ENCODE peak calls at places on chromosomes 1 and 21, in seven cellular contexts. One of them, this sample, is unnamed.

GRCh38 chr1:63922848-63923247 is 149.0 kb downstream of the ROR1 start:
- DNase-seq in endothelial cell: no peak
- DNase-seq in A673: no peak
- DNase-seq in MCF 10A: no peak
- DNase-seq in GM20000: no peak
- DNase-seq in neural crest cell: no peak
- DNase-seq in Calu3: no peak
- DNase-seq in this sample: no peak

GRCh38 chr1:3125546-3126368 is 56.8 kb downstream of the PRDM16 start:
- DNase-seq in endothelial cell: no peak
- DNase-seq in A673: no peak
- DNase-seq in MCF 10A: no peak
- DNase-seq in GM20000: no peak
- DNase-seq in neural crest cell: no peak
- DNase-seq in Calu3: no peak
- DNase-seq in this sample: no peak

GRCh38 chr1:145999321-146000024 is 3.1 kb upstream of the TXNIP start:
- DNase-seq in endothelial cell: no peak
- DNase-seq in A673: no peak
- DNase-seq in MCF 10A: peak
- DNase-seq in GM20000: no peak
- DNase-seq in neural crest cell: no peak
- DNase-seq in Calu3: no peak
- DNase-seq in this sample: no peak

GRCh38 chr1:243819438-243819839 is 30.6 kb downstream of the AKT3 start:
- DNase-seq in endothelial cell: no peak
- DNase-seq in A673: no peak
- DNase-seq in MCF 10A: no peak
- DNase-seq in GM20000: no peak
- DNase-seq in neural crest cell: no peak
- DNase-seq in Calu3: no peak
- DNase-seq in this sample: no peak

GRCh38 chr1:26827663-26828062 is 1.2 kb downstream of the ZDHHC18 start:
- DNase-seq in endothelial cell: no peak
- DNase-seq in A673: no peak
- DNase-seq in MCF 10A: no peak
- DNase-seq in GM20000: no peak
- DNase-seq in neural crest cell: no peak
- DNase-seq in Calu3: no peak
- DNase-seq in this sample: no peak

GRCh38 chr21:33967086-33967571 is 51.5 kb upstream of the ATP5PO start:
- DNase-seq in endothelial cell: no peak
- DNase-seq in A673: no peak
- DNase-seq in MCF 10A: no peak
- DNase-seq in GM20000: no peak
- DNase-seq in neural crest cell: no peak
- DNase-seq in Calu3: no peak
- DNase-seq in this sample: no peak

GRCh38 chr1:3902111-3902511 is 2.0 kb upstream of the C1orf174 start:
- DNase-seq in endothelial cell: no peak
- DNase-seq in A673: no peak
- DNase-seq in MCF 10A: no peak
- DNase-seq in GM20000: no peak
- DNase-seq in neural crest cell: no peak
- DNase-seq in Calu3: no peak
- DNase-seq in this sample: no peak

GRCh38 chr1:111369177-111369576 is 58.4 kb downstream of the OVGP1 start:
- DNase-seq in endothelial cell: no peak
- DNase-seq in A673: no peak
- DNase-seq in MCF 10A: peak
- DNase-seq in GM20000: no peak
- DNase-seq in neural crest cell: no peak
- DNase-seq in Calu3: no peak
- DNase-seq in this sample: no peak

GRCh38 chr21:27149034-27149433 is 182.1 kb upstream of the ADAMTS5 start:
- DNase-seq in endothelial cell: no peak
- DNase-seq in A673: no peak
- DNase-seq in MCF 10A: no peak
- DNase-seq in GM20000: no peak
- DNase-seq in neural crest cell: no peak
- DNase-seq in Calu3: no peak
- DNase-seq in this sample: no peak

GRCh38 chr1:83761084-83761760 is 237.7 kb downstream of the TTLL7 start:
- DNase-seq in endothelial cell: no peak
- DNase-seq in A673: no peak
- DNase-seq in MCF 10A: no peak
- DNase-seq in GM20000: peak
- DNase-seq in neural crest cell: no peak
- DNase-seq in Calu3: no peak
- DNase-seq in this sample: peak

GRCh38 chr1:110487676-110488075 is 31.3 kb downstream of the KCNA10 start:
- DNase-seq in endothelial cell: no peak
- DNase-seq in A673: no peak
- DNase-seq in MCF 10A: no peak
- DNase-seq in GM20000: no peak
- DNase-seq in neural crest cell: no peak
- DNase-seq in Calu3: no peak
- DNase-seq in this sample: no peak

GRCh38 chr1:160169553-160170399 is 18.4 kb downstream of the ATP1A4 start:
- DNase-seq in endothelial cell: no peak
- DNase-seq in A673: peak
- DNase-seq in MCF 10A: no peak
- DNase-seq in GM20000: peak
- DNase-seq in neural crest cell: peak
- DNase-seq in Calu3: no peak
- DNase-seq in this sample: peak

GRCh38 chr1:175434268-175434860 is 241.8 kb upstream of the KIAA0040 start:
- DNase-seq in endothelial cell: no peak
- DNase-seq in A673: no peak
- DNase-seq in MCF 10A: peak
- DNase-seq in GM20000: peak
- DNase-seq in neural crest cell: no peak
- DNase-seq in Calu3: no peak
- DNase-seq in this sample: peak

GRCh38 chr1:1084372-1085170 is 10.5 kb upstream of the RNF223 start:
- DNase-seq in endothelial cell: peak
- DNase-seq in A673: no peak
- DNase-seq in MCF 10A: no peak
- DNase-seq in GM20000: no peak
- DNase-seq in neural crest cell: no peak
- DNase-seq in Calu3: no peak
- DNase-seq in this sample: no peak

GRCh38 chr1:160486453-160486852 is 36.6 kb downstream of the SLAMF6 start:
- DNase-seq in endothelial cell: no peak
- DNase-seq in A673: no peak
- DNase-seq in MCF 10A: no peak
- DNase-seq in GM20000: no peak
- DNase-seq in neural crest cell: no peak
- DNase-seq in Calu3: no peak
- DNase-seq in this sample: no peak

GRCh38 chr1:236242568-236242967 is 39.2 kb downstream of the ERO1B start:
- DNase-seq in endothelial cell: no peak
- DNase-seq in A673: no peak
- DNase-seq in MCF 10A: no peak
- DNase-seq in GM20000: no peak
- DNase-seq in neural crest cell: no peak
- DNase-seq in Calu3: no peak
- DNase-seq in this sample: no peak

GRCh38 chr21:45253180-45253579 is 34.5 kb downstream of the POFUT2 start:
- DNase-seq in endothelial cell: no peak
- DNase-seq in A673: no peak
- DNase-seq in MCF 10A: peak
- DNase-seq in GM20000: no peak
- DNase-seq in neural crest cell: no peak
- DNase-seq in Calu3: no peak
- DNase-seq in this sample: no peak

GRCh38 chr1:46735708-46736324 is 16.9 kb upstream of the EFCAB14 start:
- DNase-seq in endothelial cell: peak
- DNase-seq in A673: peak
- DNase-seq in MCF 10A: peak
- DNase-seq in GM20000: peak
- DNase-seq in neural crest cell: peak
- DNase-seq in Calu3: peak
- DNase-seq in this sample: peak

GRCh38 chr1:156591432-156592157 is at the start of gene NAXE:
- DNase-seq in endothelial cell: peak
- DNase-seq in A673: peak
- DNase-seq in MCF 10A: peak
- DNase-seq in GM20000: peak
- DNase-seq in neural crest cell: peak
- DNase-seq in Calu3: peak
- DNase-seq in this sample: peak

GRCh38 chr1:82486969-82487368 is 686.2 kb downstream of the ADGRL2 start:
- DNase-seq in endothelial cell: no peak
- DNase-seq in A673: no peak
- DNase-seq in MCF 10A: no peak
- DNase-seq in GM20000: no peak
- DNase-seq in neural crest cell: no peak
- DNase-seq in Calu3: no peak
- DNase-seq in this sample: no peak

GRCh38 chr1:235442788-235443429 is 61.3 kb downstream of the B3GALNT2 start:
- DNase-seq in endothelial cell: no peak
- DNase-seq in A673: no peak
- DNase-seq in MCF 10A: peak
- DNase-seq in GM20000: no peak
- DNase-seq in neural crest cell: no peak
- DNase-seq in Calu3: no peak
- DNase-seq in this sample: no peak

GRCh38 chr1:154386643-154387352 is 18.3 kb upstream of the IL6R start:
- DNase-seq in endothelial cell: no peak
- DNase-seq in A673: no peak
- DNase-seq in MCF 10A: no peak
- DNase-seq in GM20000: peak
- DNase-seq in neural crest cell: no peak
- DNase-seq in Calu3: no peak
- DNase-seq in this sample: peak

DNA sequence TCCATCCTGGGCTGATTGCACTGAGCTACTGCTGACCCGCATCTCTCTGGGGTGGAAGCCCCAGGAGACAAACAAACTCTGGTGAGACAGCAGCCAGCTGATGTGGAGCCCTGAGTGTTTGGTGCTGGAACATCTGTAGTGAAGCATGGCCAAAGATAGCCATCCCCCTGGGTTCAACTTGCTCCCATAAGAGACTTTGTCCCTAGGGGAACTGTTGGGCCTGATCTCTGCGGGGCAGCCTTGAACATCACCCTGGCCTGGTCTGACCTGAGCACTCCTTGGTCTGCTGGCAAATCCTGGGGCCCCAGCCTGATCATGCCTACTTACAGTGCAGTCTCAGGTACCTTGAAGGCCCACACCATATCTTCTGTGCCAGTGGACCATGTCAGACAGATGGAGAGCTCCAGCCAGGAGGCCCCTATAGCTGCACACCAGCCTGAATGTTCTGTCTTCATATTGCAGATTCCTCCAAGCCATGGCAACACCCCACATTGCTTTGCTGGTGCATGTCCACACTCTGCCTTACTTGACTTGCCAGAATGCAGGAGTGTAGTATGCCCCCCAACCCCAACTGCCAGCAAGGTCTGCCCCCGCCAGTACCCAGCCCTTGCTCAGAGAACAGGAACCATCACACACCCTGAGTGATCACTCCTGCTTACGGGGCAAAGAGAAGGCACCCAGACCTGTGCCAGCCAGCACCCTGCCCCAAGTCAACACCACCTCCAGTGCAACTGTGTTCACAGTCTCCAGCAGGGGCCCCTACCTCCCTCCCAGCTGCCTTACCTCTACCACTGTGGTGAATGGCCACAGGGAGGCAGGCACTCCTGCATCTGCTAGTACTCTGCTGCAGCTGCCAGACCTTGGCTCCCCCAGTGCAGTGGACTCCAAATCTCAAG is 690.5 kb upstream of the NR5A2 start:
- DNase-seq in endothelial cell: no peak
- DNase-seq in A673: no peak
- DNase-seq in MCF 10A: no peak
- DNase-seq in GM20000: no peak
- DNase-seq in neural crest cell: no peak
- DNase-seq in Calu3: no peak
- DNase-seq in this sample: no peak
- TF ChIP-seq CTCF in endothelial cell: no peak
- TF ChIP-seq CTCF in A673: no peak
- TF ChIP-seq CTCF in MCF 10A: no peak
- TF ChIP-seq CTCF in GM20000: no peak
- TF ChIP-seq CTCF in neural crest cell: no peak
- TF ChIP-seq CTCF in Calu3: no peak
- TF ChIP-seq CTCF in this sample: peak

DNA sequence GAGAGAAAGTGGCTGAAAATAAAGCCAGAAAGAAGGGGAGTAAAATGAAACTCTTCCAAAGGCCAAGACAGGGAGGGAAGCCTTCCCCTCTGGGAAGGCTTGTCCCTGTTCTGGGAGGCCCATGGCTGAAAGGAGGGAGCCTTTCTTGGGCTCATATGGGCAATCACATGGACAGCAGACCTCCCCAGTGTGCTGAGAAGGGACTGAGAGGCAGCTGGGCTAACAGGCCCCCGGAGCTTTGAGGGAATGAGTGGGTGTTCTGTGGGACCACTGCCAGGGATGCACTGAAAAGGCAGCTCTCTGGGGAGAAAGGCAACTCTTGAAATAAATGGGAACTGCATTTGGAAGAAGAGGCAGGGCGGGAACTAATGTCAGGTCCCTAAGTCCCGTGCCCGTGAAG is 39.1 kb downstream of the KANK4 start:
- DNase-seq in endothelial cell: no peak
- DNase-seq in A673: peak
- DNase-seq in MCF 10A: no peak
- DNase-seq in GM20000: no peak
- DNase-seq in neural crest cell: no peak
- DNase-seq in Calu3: no peak
- DNase-seq in this sample: no peak
- TF ChIP-seq CTCF in endothelial cell: no peak
- TF ChIP-seq CTCF in A673: no peak
- TF ChIP-seq CTCF in MCF 10A: no peak
- TF ChIP-seq CTCF in GM20000: no peak
- TF ChIP-seq CTCF in neural crest cell: no peak
- TF ChIP-seq CTCF in Calu3: no peak
- TF ChIP-seq CTCF in this sample: no peak

GRCh38 chr1:184988506-184988905 is 14.2 kb upstream of the NIBAN1 start:
- DNase-seq in endothelial cell: no peak
- DNase-seq in A673: no peak
- DNase-seq in MCF 10A: no peak
- DNase-seq in GM20000: no peak
- DNase-seq in neural crest cell: no peak
- DNase-seq in Calu3: no peak
- DNase-seq in this sample: no peak

GRCh38 chr1:184982002-184982954 is 8.0 kb upstream of the NIBAN1 start:
- DNase-seq in endothelial cell: peak
- DNase-seq in A673: peak
- DNase-seq in MCF 10A: peak
- DNase-seq in GM20000: peak
- DNase-seq in neural crest cell: peak
- DNase-seq in Calu3: peak
- DNase-seq in this sample: peak

GRCh38 chr1:184986250-184986649 is 11.9 kb upstream of the NIBAN1 start:
- DNase-seq in endothelial cell: no peak
- DNase-seq in A673: peak
- DNase-seq in MCF 10A: peak
- DNase-seq in GM20000: no peak
- DNase-seq in neural crest cell: no peak
- DNase-seq in Calu3: no peak
- DNase-seq in this sample: no peak
- TF ChIP-seq CTCF in endothelial cell: no peak
- TF ChIP-seq CTCF in A673: peak
- TF ChIP-seq CTCF in MCF 10A: peak
- TF ChIP-seq CTCF in GM20000: no peak
- TF ChIP-seq CTCF in neural crest cell: peak
- TF ChIP-seq CTCF in Calu3: no peak
- TF ChIP-seq CTCF in this sample: no peak

GRCh38 chr1:25695066-25695990 is 78.7 kb downstream of the MAN1C1 start:
- DNase-seq in endothelial cell: peak
- DNase-seq in A673: no peak
- DNase-seq in MCF 10A: peak
- DNase-seq in GM20000: no peak
- DNase-seq in neural crest cell: no peak
- DNase-seq in Calu3: peak
- DNase-seq in this sample: no peak
- TF ChIP-seq CTCF in endothelial cell: no peak
- TF ChIP-seq CTCF in A673: peak
- TF ChIP-seq CTCF in MCF 10A: peak
- TF ChIP-seq CTCF in GM20000: no peak
- TF ChIP-seq CTCF in neural crest cell: peak
- TF ChIP-seq CTCF in Calu3: no peak
- TF ChIP-seq CTCF in this sample: no peak